ENCODE peak calls at places on chromosomes 12 and 14, in nine cellular contexts. I is DMS 273 treated with DMSO at 0.1 percent for 48 hours; A is AG09319; K is testis; H is RPMI7951; E is GM10248; Q is stimulated activated CD4-positive, alpha-beta T cell treated with anti-CD3 and anti-CD28 coated beads, Interleukin-1b, Interleukin-23, amount 100 ng/mL, for 48 hours; D is cardiac fibroblast; S is AG04450. F is an unnamed sample.

GRCh38 chr12:72071030-72071429 is 132.4 kb downstream of the TPH2 start:
- DNase-seq in H (no peak), I (no peak), A (no peak), D (no peak), Q (no peak), K (no peak), E (no peak), S (no peak), F (no peak)

GRCh38 chr12:13039557-13039956 is 4.6 kb upstream of the FAM234B start:
- DNase-seq in E (no peak), D (no peak), K (no peak), A (no peak), I (no peak), H (no peak), Q (no peak), S (no peak), F (peak; percentile 30)

GRCh38 chr12:46830731-46831334 is 5.0 kb upstream of the SLC38A4 start:
- DNase-seq in K (peak; percentile 23), H (no peak), Q (no peak), D (peak; percentile 12), A (no peak), I (no peak), E (no peak), S (no peak), F (no peak)

GRCh38 chr12:121536929-121537813 is 43.7 kb downstream of the KDM2B start:
- DNase-seq in S (peak; percentile 11), Q (peak; percentile 40), H (peak; percentile 69), K (peak; percentile 87), D (peak; percentile 59), E (peak; percentile 94), I (peak; percentile 19), A (peak; percentile 12), F (peak; percentile 88)

GRCh38 chr14:75450381-75451276 is 22.8 kb downstream of the JDP2 start:
- DNase-seq in Q (no peak), K (no peak), I (no peak), D (no peak), A (no peak), S (no peak), H (peak; percentile 18), E (no peak), F (no peak)

GRCh38 chr14:102338724-102339123 is 19.2 kb downstream of the ZNF839 start:
- DNase-seq in K (no peak), A (no peak), I (no peak), E (no peak), S (no peak), D (no peak), H (no peak), Q (no peak), F (no peak)

GRCh38 chr14:69666698-69667211 is 55.4 kb downstream of the SUSD6 start:
- DNase-seq in K (no peak), D (peak; percentile 55), I (no peak), E (no peak), H (no peak), Q (no peak), S (no peak), A (no peak), F (no peak)

GRCh38 chr12:1579626-1580025 is 14.8 kb downstream of the FBXL14 start:
- DNase-seq in D (peak; percentile 53), Q (no peak), E (no peak), A (no peak), I (no peak), K (no peak), H (no peak), S (no peak), F (no peak)

GRCh38 chr12:102503056-102503681 is 22.8 kb upstream of the IGF1 start:
- DNase-seq in I (no peak), D (no peak), Q (no peak), E (peak; percentile 35), A (no peak), H (no peak), S (no peak), K (no peak), F (peak; percentile 23)

GRCh38 chr12:109458771-109459208 is 18.3 kb downstream of the KCTD10 start:
- DNase-seq in D (peak; percentile 64), E (no peak), Q (no peak), I (no peak), K (no peak), S (no peak), H (no peak), A (no peak), F (no peak)

GRCh38 chr12:7609480-7609879 is 56.2 kb downstream of the APOBEC1 start:
- DNase-seq in E (no peak), Q (no peak), I (no peak), H (peak; percentile 50), A (no peak), S (no peak), K (no peak), D (peak; percentile 54), F (no peak)

GRCh38 chr12:76866726-76867125 is 12.1 kb downstream of the CSRP2 start:
- DNase-seq in I (peak; percentile 72), S (no peak), A (peak; percentile 74), E (no peak), K (no peak), Q (no peak), H (peak; percentile 86), D (no peak), F (no peak)

GRCh38 chr14:49621114-49621881 is 699 bp downstream of the MGAT2 start:
- DNase-seq in D (peak; percentile 73), S (no peak), K (peak; percentile 64), Q (peak; percentile 62), H (peak; percentile 69), A (no peak), E (peak; percentile 47), I (no peak), F (peak; percentile 82)

GRCh38 chr12:4120316-4120920 is 153.1 kb upstream of the CCND2 start:
- DNase-seq in H (no peak), K (no peak), Q (no peak), E (no peak), A (no peak), S (no peak), D (no peak), I (no peak), F (no peak)

GRCh38 chr12:19915392-19916192 is 452.7 kb upstream of the PDE3A start:
- DNase-seq in E (no peak), S (no peak), I (no peak), D (peak; percentile 81), K (no peak), A (peak; percentile 14), Q (no peak), H (peak; percentile 35), F (no peak)

GRCh38 chr12:130128764-130129735 is 33.2 kb upstream of the FZD10 start:
- DNase-seq in E (no peak), A (no peak), K (no peak), H (no peak), Q (no peak), D (no peak), I (no peak), S (no peak), F (no peak)

GRCh38 chr12:18723752-18724151 is 14.1 kb downstream of the PLCZ1 start:
- DNase-seq in D (peak; percentile 87), I (no peak), S (peak; percentile 71), A (peak; percentile 8), E (no peak), H (peak; percentile 74), K (no peak), Q (no peak), F (no peak)

GRCh38 chr12:106976013-106976658 is 10.8 kb downstream of the MTERF2 start:
- DNase-seq in Q (no peak), A (no peak), S (no peak), I (peak; percentile 18), H (peak; percentile 39), K (no peak), D (peak; percentile 77), E (no peak), F (no peak)

GRCh38 chr12:93793007-93793406 is 115.8 kb downstream of the CRADD start:
- DNase-seq in S (no peak), K (no peak), Q (no peak), E (no peak), D (no peak), A (no peak), I (no peak), H (no peak), F (no peak)

GRCh38 chr14:61444215-61444768 is 122.9 kb downstream of the PRKCH start:
- DNase-seq in K (no peak), S (no peak), Q (peak; percentile 69), A (no peak), D (no peak), I (no peak), H (no peak), E (peak; percentile 64), F (peak; percentile 65)